ENCODE peak calls at places on chromosomes 3 and 15, in four cellular contexts. K is K562, R is HCT116, C is H1. N is an unnamed sample.

GRCh38 chr15:97904196-97904572 is 56.3 kb upstream of the ARRDC4 start:
- DNase-seq in K (peak), R (peak), C (peak), N (no peak)

GRCh38 chr3:77467702-77468407 is 428.0 kb downstream of the ROBO2 start:
- DNase-seq in K (no peak), R (no peak), C (no peak), N (no peak)

GRCh38 chr3:59245300-59245878 is 195.6 kb upstream of the CFAP20DC start:
- DNase-seq in K (no peak), R (no peak), C (no peak), N (no peak)

GRCh38 chr3:9404680-9405079 is 7.3 kb downstream of the SETD5 start:
- DNase-seq in K (peak), R (no peak), C (no peak), N (no peak)

GRCh38 chr3:69426905-69427304 is 41.0 kb upstream of the FRMD4B start:
- DNase-seq in K (no peak), R (no peak), C (no peak), N (no peak)

GRCh38 chr15:68431792-68432401 is at the start of gene ITGA11:
- DNase-seq in K (no peak), R (no peak), C (peak), N (no peak)

GRCh38 chr3:29099296-29099695 is 181.6 kb upstream of the RBMS3 start:
- DNase-seq in K (no peak), R (no peak), C (no peak), N (no peak)

GRCh38 chr3:149655826-149656599 is 1.8 kb downstream of the WWTR1 start:
- DNase-seq in K (no peak), R (no peak), C (no peak), N (no peak)

GRCh38 chr15:73800662-73801345 is 47.7 kb upstream of the INSYN1 start:
- DNase-seq in K (no peak), R (no peak), C (no peak), N (no peak)

GRCh38 chr3:8575364-8576104 is 69.1 kb downstream of the SSUH2 start:
- DNase-seq in K (no peak), R (no peak), C (no peak), N (no peak)

GRCh38 chr3:58411036-58411435 is 22.6 kb downstream of the PDHB start:
- DNase-seq in K (no peak), R (no peak), C (no peak), N (no peak)

GRCh38 chr3:179868715-179869114 is 168.0 kb downstream of the PEX5L start:
- DNase-seq in K (no peak), R (no peak), C (no peak), N (no peak)

GRCh38 chr3:105868450-105868744 is 415 bp downstream of the CBLB start:
- DNase-seq in K (peak), R (no peak), C (peak), N (no peak)

GRCh38 chr3:37942646-37943045 is 47.9 kb upstream of the VILL start:
- DNase-seq in K (no peak), R (no peak), C (no peak), N (no peak)

GRCh38 chr3:24548278-24548677 is 53.6 kb upstream of the THRB start:
- DNase-seq in K (no peak), R (no peak), C (no peak), N (no peak)

GRCh38 chr3:108396336-108396735 is 100.0 kb downstream of the HHLA2 start:
- DNase-seq in K (no peak), R (no peak), C (no peak), N (no peak)
- TF ChIP-seq EGR1 in K (no peak), R (no peak), C (no peak), N (no peak)

DNA sequence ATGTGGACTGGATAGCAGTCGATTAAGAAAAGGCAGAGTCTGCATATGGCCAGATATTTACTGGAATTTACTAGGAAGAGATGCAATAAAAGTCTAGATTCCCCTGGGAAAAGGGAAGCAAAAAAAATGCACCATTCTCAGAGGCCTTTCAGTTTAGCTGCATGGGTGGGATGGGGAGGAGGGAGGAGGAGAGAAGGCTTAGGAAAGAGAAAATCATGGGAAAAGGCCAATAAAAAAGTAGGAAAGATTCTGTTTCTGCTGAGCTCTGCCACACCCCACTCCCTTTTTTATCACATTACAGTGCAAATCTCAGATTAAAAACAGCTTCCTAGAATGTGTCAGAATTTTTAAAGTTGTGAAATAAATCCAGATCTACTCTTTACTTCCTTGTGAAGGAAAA is 103.6 kb downstream of the ADAMTS9 start:
- DNase-seq in K (no peak), R (no peak), C (no peak), N (no peak)
- TF ChIP-seq EGR1 in K (no peak), R (no peak), C (no peak), N (no peak)

GRCh38 chr3:33131328-33132018 is 17.7 kb downstream of the CRTAP start:
- DNase-seq in K (peak), R (peak), C (peak), N (no peak)
- TF ChIP-seq EGR1 in K (no peak), R (no peak), C (no peak), N (no peak)

GRCh38 chr15:47266556-47266955 is 450.7 kb upstream of the SEMA6D start:
- DNase-seq in K (no peak), R (no peak), C (no peak), N (no peak)
- TF ChIP-seq EGR1 in K (no peak), R (no peak), C (no peak), N (no peak)

GRCh38 chr3:33578325-33579180 is 138.3 kb upstream of the UBP1 start:
- DNase-seq in K (no peak), R (no peak), C (no peak), N (no peak)
- TF ChIP-seq EGR1 in K (no peak), R (no peak), C (no peak), N (no peak)

DNA sequence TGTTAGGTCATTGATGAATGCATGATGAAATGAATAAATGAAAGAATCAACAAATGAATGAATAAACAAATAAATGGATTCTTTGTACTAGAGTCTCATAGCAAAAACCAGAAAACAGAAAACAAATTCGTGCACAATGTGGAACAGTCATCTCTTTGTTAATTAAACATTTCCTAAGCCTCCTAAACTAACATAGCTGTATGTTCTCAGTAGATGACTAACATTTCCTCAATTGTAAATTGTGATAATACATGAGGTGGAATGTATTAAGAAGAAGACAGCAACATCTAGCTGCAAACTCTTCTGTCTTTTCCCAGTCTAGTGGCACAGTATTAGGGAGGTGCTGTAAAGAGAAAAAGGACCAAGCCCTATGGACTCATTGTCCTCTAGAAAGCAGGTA is 1021.0 kb downstream of the MCTP2 start:
- DNase-seq in K (no peak), R (no peak), C (no peak), N (no peak)
- TF ChIP-seq EGR1 in K (no peak), R (no peak), C (no peak), N (no peak)

GRCh38 chr15:42065478-42065877 is 28.9 kb downstream of the PLA2G4D start:
- DNase-seq in K (no peak), R (no peak), C (no peak), N (no peak)

GRCh38 chr15:42063122-42063848 is 31.1 kb downstream of the PLA2G4D start:
- DNase-seq in K (no peak), R (no peak), C (no peak), N (no peak)

GRCh38 chr15:42066764-42067415 is 27.5 kb downstream of the PLA2G4D start:
- DNase-seq in K (no peak), R (no peak), C (no peak), N (no peak)

GRCh38 chr15:42064271-42064670 is 30.1 kb downstream of the PLA2G4D start:
- DNase-seq in K (no peak), R (no peak), C (no peak), N (no peak)

DNA sequence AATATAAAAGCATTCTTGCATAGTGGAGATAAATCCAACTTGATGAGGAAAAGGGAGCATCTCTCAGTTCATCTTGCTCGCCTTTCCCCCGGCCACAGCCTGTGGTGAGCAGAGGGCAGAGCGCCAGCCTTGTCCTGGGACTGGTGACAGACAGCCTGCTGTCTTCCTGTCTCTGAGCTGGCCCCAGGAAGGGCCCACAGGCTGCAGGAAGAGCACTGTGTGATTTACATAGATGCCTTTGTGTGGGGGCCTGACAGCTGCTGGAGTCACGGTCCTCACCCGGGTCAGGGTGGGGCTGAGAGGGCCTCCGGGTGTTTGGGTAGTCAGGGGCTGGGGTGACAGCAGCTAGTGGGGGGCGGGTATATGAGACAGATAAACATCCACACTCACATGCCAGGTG is 29.4 kb downstream of the PLA2G4D start:
- DNase-seq in K (no peak), R (no peak), C (peak), N (no peak)
- TF ChIP-seq EGR1 in K (no peak), R (no peak), C (no peak), N (no peak)

DNA sequence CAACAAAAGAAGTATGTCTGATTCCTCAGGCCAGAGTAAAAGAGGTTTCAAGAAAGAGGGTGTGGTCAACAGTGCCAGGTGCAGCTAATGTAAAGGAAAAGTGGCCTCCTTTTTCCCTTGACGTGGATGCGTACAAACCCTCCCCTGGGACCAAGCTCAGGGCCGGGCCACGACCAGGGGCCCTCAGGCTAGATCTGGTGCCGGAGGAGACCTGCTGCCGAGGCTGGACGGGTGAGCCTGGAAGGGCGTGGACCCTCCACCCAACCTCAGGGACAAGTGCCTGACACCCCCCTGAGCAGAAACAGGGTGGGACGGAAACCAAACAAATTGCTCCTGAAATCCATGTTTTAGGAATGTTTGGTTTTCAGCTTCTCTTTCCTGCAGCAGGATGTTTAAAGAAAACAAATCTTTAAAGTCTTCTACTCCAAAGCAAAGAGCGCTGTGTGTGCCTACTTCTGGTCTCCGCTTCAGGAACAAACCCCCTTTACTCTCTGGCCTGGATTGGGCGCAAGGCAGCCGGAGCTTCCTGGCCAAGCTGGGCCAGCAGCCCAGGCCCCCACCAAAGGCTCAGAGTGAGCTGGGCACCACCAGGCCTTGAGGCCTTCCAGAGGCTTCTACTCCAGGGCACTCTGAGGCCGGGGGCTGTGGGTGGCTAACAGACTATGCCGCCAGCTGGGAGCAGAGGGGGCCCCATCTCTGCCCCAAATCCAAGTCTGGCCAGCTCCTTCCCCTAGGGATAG is 21.4 kb downstream of the ZDHHC19 start:
- DNase-seq in K (no peak), R (no peak), C (no peak), N (no peak)
- TF ChIP-seq EGR1 in K (no peak), R (no peak), C (no peak), N (no peak)

GRCh38 chr3:39972508-39972907 is 163.1 kb downstream of the MYRIP start:
- DNase-seq in K (no peak), R (no peak), C (no peak), N (no peak)
- TF ChIP-seq EGR1 in K (no peak), R (no peak), C (no peak), N (no peak)